ENCODE peak calls at places on chromosomes 5 and 9, in six cellular contexts. Y is NCI-H2029 treated with DMSO at 0.1 percent for 48 hours, M is GM06990, K is fibroblast of pulmonary artery, A is brain microvascular endothelial cell, O is naive B cell. J is an unnamed sample.

GRCh38 chr5:159975462-159976019 is 33.4 kb upstream of the TTC1 start:
- DNase-seq in O (no peak), M (no peak), Y (no peak), K (peak), A (peak), J (no peak)

GRCh38 chr9:97041898-97042297 is 3.0 kb upstream of the CTSV start:
- DNase-seq in M (no peak), A (no peak), O (no peak), Y (no peak), K (no peak), J (no peak)

GRCh38 chr5:10775646-10776045 is 14.6 kb upstream of the DAP start:
- DNase-seq in M (no peak), O (no peak), A (no peak), K (no peak), Y (no peak), J (peak)

GRCh38 chr9:68951879-68952659 is 61.8 kb downstream of the PRKACG start:
- DNase-seq in A (no peak), Y (no peak), M (no peak), O (no peak), K (no peak), J (no peak)

GRCh38 chr5:78245126-78245525 is 49.4 kb downstream of the AP3B1 start:
- DNase-seq in A (no peak), M (no peak), K (peak), Y (no peak), O (no peak), J (no peak)

GRCh38 chr5:16791036-16791705 is 144.9 kb downstream of the MYO10 start:
- DNase-seq in O (peak), K (peak), A (peak), M (no peak), Y (peak), J (peak)

GRCh38 chr5:77076961-77077820 is 9.9 kb downstream of the ZBED3 start:
- DNase-seq in M (peak), Y (no peak), K (peak), A (peak), O (peak), J (no peak)

GRCh38 chr5:100797863-100798262 is 105.2 kb downstream of the ST8SIA4 start:
- DNase-seq in M (no peak), A (peak), O (no peak), K (peak), Y (no peak), J (no peak)

GRCh38 chr9:118595719-118596305 is 773.4 kb downstream of the BRINP1 start:
- DNase-seq in M (no peak), O (no peak), A (peak), K (peak), Y (peak), J (peak)

GRCh38 chr9:76412638-76413037 is 18.4 kb upstream of the RFK start:
- DNase-seq in K (no peak), M (no peak), O (no peak), A (no peak), Y (no peak), J (no peak)

GRCh38 chr9:134222018-134222573 is 57.7 kb upstream of the RNU6ATAC start:
- DNase-seq in A (no peak), K (no peak), M (no peak), Y (no peak), O (no peak), J (no peak)

GRCh38 chr9:85117831-85118230 is 448.3 kb downstream of the NTRK2 start:
- DNase-seq in M (no peak), K (no peak), O (no peak), Y (no peak), A (no peak), J (no peak)

GRCh38 chr9:121508415-121508814 is 8.8 kb upstream of the GGTA1 start:
- DNase-seq in K (no peak), A (no peak), O (no peak), M (no peak), Y (peak), J (no peak)

GRCh38 chr9:21831841-21832509 is 29.5 kb downstream of the MTAP start:
- DNase-seq in K (peak), A (peak), O (no peak), M (peak), Y (no peak), J (peak)

GRCh38 chr5:61916621-61917620 is 389.1 kb upstream of the KIF2A start:
- DNase-seq in A (no peak), M (no peak), Y (no peak), O (no peak), K (no peak), J (no peak)

GRCh38 chr5:139193928-139194327 is 4.2 kb downstream of the SIL1 start:
- DNase-seq in A (no peak), O (no peak), M (no peak), Y (no peak), K (no peak), J (peak)

J was measured in NAMALWA.